ENCODE peak calls at places on chromosome 13, in seven cellular contexts. I is T-helper 1 cell; C is stimulated activated CD8-positive, alpha-beta memory T cell treated with anti-CD3 and anti-CD28 coated beads, Interleukin-12 subunit alpha, Interleukin-12 subunit beta, amount 100 ng/mL, for 4 hours; V is fibroblast of lung; B is NCI-H2171 treated with DMSO at 0.1 percent for 48 hours; U is RWPE1; A is GM23248. M is an unnamed sample.

GRCh38 chr13:21528616-21529015 is 69.5 kb upstream of the ZDHHC20 start:
- DNase-seq in I (no peak), C (no peak), V (no peak), B (no peak), U (no peak), A (peak), M (no peak)

GRCh38 chr13:39036212-39036611 is 1.7 kb downstream of the PROSER1 start:
- DNase-seq in I (no peak), C (no peak), V (peak), B (no peak), U (no peak), A (peak), M (no peak)

GRCh38 chr13:69947577-69947976 is 160.0 kb upstream of the ATXN8OS start:
- DNase-seq in I (no peak), C (no peak), V (no peak), B (peak), U (no peak), A (no peak), M (no peak)

GRCh38 chr13:29516880-29517279 is 78.6 kb downstream of the SLC7A1 start:
- DNase-seq in I (no peak), C (no peak), V (no peak), B (no peak), U (no peak), A (no peak), M (no peak)

GRCh38 chr13:41588899-41589298 is 131.5 kb downstream of the RGCC start:
- DNase-seq in I (no peak), C (no peak), V (peak), B (no peak), U (peak), A (peak), M (no peak)

GRCh38 chr13:32964987-32965386 is 51.2 kb upstream of the KL start:
- DNase-seq in I (no peak), C (no peak), V (no peak), B (no peak), U (no peak), A (no peak), M (no peak)

GRCh38 chr13:107447591-107447990 is 767.7 kb downstream of the LIG4 start:
- DNase-seq in I (no peak), C (no peak), V (no peak), B (no peak), U (no peak), A (no peak), M (no peak)

GRCh38 chr13:98556968-98557591 is 19.8 kb downstream of the STK24 start:
- DNase-seq in I (no peak), C (no peak), V (no peak), B (no peak), U (no peak), A (peak), M (no peak)

GRCh38 chr13:93698016-93698613 is 471.5 kb downstream of the GPC6 start:
- DNase-seq in I (no peak), C (no peak), V (no peak), B (no peak), U (no peak), A (no peak), M (no peak)

GRCh38 chr13:101576452-101576851 is 124.0 kb downstream of the ITGBL1 start:
- DNase-seq in I (no peak), C (no peak), V (peak), B (no peak), U (no peak), A (no peak), M (no peak)

GRCh38 chr13:41310963-41311606 is at the start of gene NAA16:
- DNase-seq in I (peak), C (peak), V (peak), B (peak), U (peak), A (peak), M (peak)

GRCh38 chr13:32153056-32153455 is 121.5 kb downstream of the FRY start:
- DNase-seq in I (no peak), C (no peak), V (peak), B (no peak), U (no peak), A (peak), M (no peak)

GRCh38 chr13:99224019-99224418 is 23.4 kb downstream of the UBAC2 start:
- DNase-seq in I (no peak), C (no peak), V (no peak), B (no peak), U (no peak), A (no peak), M (no peak)

GRCh38 chr13:100854091-100854490 is 179.5 kb upstream of the TMTC4 start:
- DNase-seq in I (no peak), C (no peak), V (no peak), B (no peak), U (no peak), A (no peak), M (no peak)

GRCh38 chr13:35005051-35005450 is 63.0 kb downstream of the NBEA start:
- DNase-seq in I (no peak), C (no peak), V (no peak), B (no peak), U (no peak), A (no peak), M (no peak)

GRCh38 chr13:110973007-110973700 is 58.3 kb upstream of the ANKRD10 start:
- DNase-seq in I (no peak), C (no peak), V (no peak), B (no peak), U (no peak), A (no peak), M (no peak)

GRCh38 chr13:44022196-44022595 is 142.5 kb downstream of the LACC1 start:
- DNase-seq in I (no peak), C (no peak), V (no peak), B (no peak), U (no peak), A (peak), M (no peak)

GRCh38 chr13:106318941-106319411 is 216.5 kb downstream of the EFNB2 start:
- DNase-seq in I (no peak), C (no peak), V (peak), B (no peak), U (peak), A (peak), M (no peak)

GRCh38 chr13:103497404-103497803 is 431.2 kb upstream of the SLC10A2 start:
- DNase-seq in I (no peak), C (no peak), V (no peak), B (no peak), U (no peak), A (no peak), M (no peak)

GRCh38 chr13:77235456-77236022 is 91.4 kb downstream of the MYCBP2 start:
- DNase-seq in I (no peak), C (no peak), V (no peak), B (no peak), U (no peak), A (no peak), M (no peak)

GRCh38 chr13:57582032-57582431 is 49.5 kb upstream of the PCDH17 start:
- DNase-seq in I (no peak), C (no peak), V (no peak), B (no peak), U (no peak), A (no peak), M (no peak)

GRCh38 chr13:29886446-29886845 is 36.0 kb upstream of the UBL3 start:
- DNase-seq in I (no peak), C (peak), V (no peak), B (no peak), U (no peak), A (no peak), M (no peak)

GRCh38 chr13:93344048-93344447 is 117.4 kb downstream of the GPC6 start:
- DNase-seq in I (no peak), C (no peak), V (no peak), B (no peak), U (no peak), A (no peak), M (no peak)

GRCh38 chr13:99015606-99016520 is 38.0 kb upstream of the DOCK9 start:
- DNase-seq in I (no peak), C (no peak), V (no peak), B (peak), U (no peak), A (peak), M (no peak)